ENCODE peak calls at places on chromosome 11, in seven cellular contexts. F, Z, Y, C, N, D and S are unnamed samples.

GRCh38 chr11:27285761-27286160 is 77.3 kb downstream of the CCDC34 start:
- DNase-seq in Y (no peak), C (no peak), D (no peak), Z (no peak), F (no peak), N (no peak), S (no peak)

GRCh38 chr11:115616941-115617340 is 112.7 kb upstream of the CADM1 start:
- DNase-seq in C (no peak), Z (no peak), D (no peak), F (no peak), Y (no peak), N (no peak), S (no peak)

GRCh38 chr11:63489879-63490278 is 1.1 kb downstream of the PLAAT5 start:
- DNase-seq in C (no peak), D (no peak), N (no peak), F (no peak), Y (no peak), Z (no peak), S (no peak)

GRCh38 chr11:69635210-69635609 is 5.7 kb upstream of the CCND1 start:
- DNase-seq in F (peak), N (no peak), Z (no peak), D (no peak), Y (no peak), C (no peak), S (no peak)

GRCh38 chr11:34566209-34566551 is 52.6 kb upstream of the ELF5 start:
- DNase-seq in D (no peak), C (no peak), Z (no peak), N (peak), F (no peak), Y (no peak), S (no peak)

GRCh38 chr11:36104660-36104992 is 160.8 kb downstream of the LDLRAD3 start:
- DNase-seq in Z (no peak), F (no peak), D (no peak), C (no peak), N (no peak), Y (no peak), S (no peak)

GRCh38 chr11:5596611-5597201 is at the start of gene TRIM6:
- DNase-seq in C (no peak), Z (peak), Y (peak), F (no peak), D (no peak), N (no peak), S (no peak)

GRCh38 chr11:68759991-68760390 is 8.7 kb upstream of the TESMIN start:
- DNase-seq in Y (no peak), F (no peak), Z (no peak), C (no peak), D (no peak), N (no peak), S (no peak)

GRCh38 chr11:46252373-46252914 is 25.0 kb upstream of the CREB3L1 start:
- DNase-seq in F (no peak), C (no peak), N (peak), D (no peak), Z (no peak), Y (no peak), S (no peak)

GRCh38 chr11:128948583-128948982 is 5.9 kb upstream of the TP53AIP1 start:
- DNase-seq in F (no peak), C (no peak), Z (no peak), D (no peak), N (no peak), Y (no peak), S (no peak)

GRCh38 chr11:36583667-36584066 is 10.6 kb upstream of the IFTAP start:
- DNase-seq in C (no peak), Y (no peak), F (no peak), N (no peak), D (no peak), Z (no peak), S (no peak)

GRCh38 chr11:128415539-128415938 is 171.8 kb downstream of the ETS1 start:
- DNase-seq in C (no peak), Y (no peak), D (peak), Z (no peak), N (no peak), F (no peak), S (no peak)

GRCh38 chr11:78927511-78927910 is 352.8 kb upstream of the NARS2 start:
- DNase-seq in F (no peak), N (no peak), Z (no peak), Y (no peak), C (no peak), D (no peak), S (no peak)

GRCh38 chr11:65183201-65183891 is 1.6 kb downstream of the CAPN1 start:
- DNase-seq in Z (no peak), D (no peak), C (peak), Y (no peak), N (no peak), F (no peak), S (peak)

GRCh38 chr11:123556633-123557032 is 97.8 kb downstream of the SCN3B start:
- DNase-seq in N (no peak), C (no peak), Y (no peak), F (no peak), Z (no peak), D (no peak), S (no peak)

GRCh38 chr11:71406681-71407080 is 41.5 kb downstream of the DHCR7 start:
- DNase-seq in F (no peak), C (no peak), N (no peak), Z (no peak), D (no peak), Y (no peak), S (no peak)

GRCh38 chr11:2703487-2704141 is 3.8 kb upstream of the KCNQ1OT1 start:
- DNase-seq in C (no peak), Y (no peak), D (no peak), F (no peak), N (no peak), Z (no peak), S (no peak)

GRCh38 chr11:118785362-118785761 is 5.6 kb downstream of the DDX6 start:
- DNase-seq in Y (no peak), C (no peak), D (no peak), F (no peak), Z (no peak), N (no peak), S (no peak)

GRCh38 chr11:39236916-39237315 is 2222.5 kb downstream of the LRRC4C start:
- DNase-seq in D (no peak), F (no peak), Y (no peak), Z (no peak), N (no peak), C (no peak), S (no peak)

GRCh38 chr11:19890308-19890707 is 177.7 kb downstream of the NAV2 start:
- DNase-seq in F (no peak), N (no peak), D (no peak), Z (no peak), Y (no peak), C (no peak), S (peak)

GRCh38 chr11:19892876-19893275 is 180.2 kb downstream of the NAV2 start:
- DNase-seq in D (no peak), Z (no peak), Y (no peak), N (no peak), F (no peak), C (no peak), S (no peak)

GRCh38 chr11:19891050-19891449 is 178.4 kb downstream of the NAV2 start:
- DNase-seq in C (no peak), F (no peak), N (no peak), Y (no peak), D (no peak), Z (no peak), S (no peak)

GRCh38 chr11:19889531-19889930 is 176.9 kb downstream of the NAV2 start:
- DNase-seq in C (no peak), Z (no peak), D (no peak), Y (no peak), F (no peak), N (no peak), S (no peak)

GRCh38 chr11:19892387-19892786 is 179.8 kb downstream of the NAV2 start:
- DNase-seq in N (no peak), C (no peak), Z (no peak), F (no peak), D (no peak), Y (no peak), S (no peak)
- TF ChIP-seq JUND in N (no peak), C (peak), Z (no peak), F (no peak), D (no peak), Y (no peak), S (no peak)

DNA sequence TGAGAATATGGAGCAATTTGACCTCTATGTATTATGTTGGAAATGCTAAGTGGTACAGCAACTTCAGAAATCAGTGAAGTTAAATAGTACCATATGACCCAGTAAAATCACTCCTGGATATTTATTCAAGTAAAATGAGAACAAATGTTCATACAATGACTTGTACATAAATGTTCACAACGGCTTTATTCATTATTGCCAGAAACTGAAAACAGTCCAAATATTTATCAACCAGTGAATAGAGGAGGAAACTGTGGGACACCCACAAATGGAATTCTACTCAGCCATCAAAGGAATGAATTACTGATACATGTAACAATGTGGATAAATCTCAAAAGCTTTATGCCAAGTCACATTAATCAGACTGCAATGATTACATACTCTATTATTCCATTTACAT is 416.3 kb downstream of the AASDHPPT start:
- DNase-seq in Z (no peak), Y (no peak), N (peak), C (no peak), D (no peak), F (no peak), S (no peak)
- TF ChIP-seq JUND in Z (no peak), Y (no peak), N (no peak), C (no peak), D (no peak), F (no peak), S (no peak)

GRCh38 chr11:117159892-117160291 is 15.8 kb downstream of the PAFAH1B2 start:
- DNase-seq in F (no peak), N (no peak), C (no peak), Z (no peak), Y (no peak), D (no peak), S (no peak)
- TF ChIP-seq JUND in F (no peak), N (no peak), C (no peak), Z (no peak), Y (no peak), D (no peak), S (no peak)

DNA sequence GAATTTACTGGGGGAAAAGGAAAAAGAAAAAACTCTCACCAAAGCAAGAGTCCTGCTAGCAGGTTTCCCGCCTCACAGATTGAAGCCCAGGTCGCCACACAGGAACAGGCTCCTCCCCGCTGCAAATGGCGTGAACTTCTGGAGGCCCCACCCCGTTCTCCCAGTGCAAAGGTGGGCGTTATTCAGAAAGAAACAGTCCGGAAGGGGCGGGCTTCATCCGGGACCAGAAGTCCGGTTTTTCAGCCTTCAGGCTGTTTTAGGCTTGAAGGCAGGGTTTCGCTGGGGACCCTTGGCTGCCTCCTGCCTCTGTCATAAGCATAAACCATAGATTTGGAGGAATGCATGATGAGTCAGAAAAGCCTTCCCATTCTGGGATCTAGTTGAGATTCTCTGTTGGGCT is 148.3 kb upstream of the POU2AF2 start:
- DNase-seq in Z (no peak), Y (no peak), F (no peak), N (peak), D (no peak), C (peak), S (no peak)
- TF ChIP-seq JUND in Z (no peak), Y (no peak), F (no peak), N (no peak), D (no peak), C (no peak), S (no peak)

GRCh38 chr11:56909563-56909962 is 79.2 kb upstream of the OR5AK2 start:
- DNase-seq in F (no peak), N (no peak), Y (no peak), D (no peak), C (no peak), Z (no peak), S (no peak)

GRCh38 chr11:56911312-56911711 is 77.4 kb upstream of the OR5AK2 start:
- DNase-seq in Z (no peak), D (no peak), Y (no peak), C (no peak), F (no peak), N (no peak), S (no peak)

GRCh38 chr11:56909080-56909479 is 79.6 kb upstream of the OR5AK2 start:
- DNase-seq in Z (no peak), N (no peak), C (no peak), D (no peak), Y (no peak), F (no peak), S (no peak)

GRCh38 chr11:56910046-56910753 is 78.5 kb upstream of the OR5AK2 start:
- DNase-seq in Y (no peak), C (no peak), Z (no peak), N (no peak), D (no peak), F (no peak), S (no peak)

DNA sequence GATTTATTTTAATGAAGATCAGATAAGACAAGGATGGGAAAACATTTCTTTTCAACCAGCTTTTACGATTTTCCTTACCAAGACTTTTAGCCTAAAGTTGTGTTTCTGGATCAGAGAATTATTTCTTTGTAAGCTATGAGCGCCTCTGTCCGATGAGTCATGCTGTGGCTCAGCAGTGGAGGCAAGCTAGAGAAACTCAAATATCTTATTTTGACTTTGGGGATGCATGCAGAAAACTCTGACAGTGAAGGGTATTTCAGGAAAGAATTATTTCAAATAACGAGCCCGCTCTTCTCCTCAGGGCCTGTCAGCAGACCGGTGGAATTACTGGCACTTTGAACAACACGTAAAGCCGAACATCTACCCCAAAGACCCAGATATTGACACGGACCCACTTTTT is 77.9 kb upstream of the OR5AK2 start:
- DNase-seq in F (no peak), D (no peak), Y (no peak), Z (no peak), C (no peak), N (no peak), S (no peak)
- TF ChIP-seq JUND in F (no peak), D (no peak), Y (no peak), Z (no peak), C (no peak), N (no peak), S (no peak)

GRCh38 chr11:10674440-10674855 is 19.1 kb downstream of the IRAG1 start:
- DNase-seq in F (no peak), N (no peak), Z (no peak), Y (no peak), D (no peak), C (no peak), S (no peak)
- TF ChIP-seq JUND in F (no peak), N (no peak), Z (no peak), Y (no peak), D (no peak), C (no peak), S (no peak)

GRCh38 chr11:75468534-75469340 is 35.7 kb upstream of the KLHL35 start:
- DNase-seq in F (peak), Z (peak), D (no peak), C (no peak), Y (no peak), N (no peak), S (no peak)
- TF ChIP-seq JUND in F (no peak), Z (peak), D (no peak), C (no peak), Y (no peak), N (no peak), S (no peak)